ENCODE peak calls at places on chromosome X, in ten cellular contexts. F is heart left ventricle, S is fibroblast of lung, K is ovary, T is uterus, M is upper lobe of left lung, A is cardiac muscle cell, J is left ventricle myocardium inferior, C is HCT116, D is IMR-90. X is an unnamed sample.
A peak's percentile ranks its signal among the peaks of the same experiment; 100 is the strongest.

GRCh38 chrX:67104982-67105757 is 438.7 kb upstream of the AR start:
- DNase-seq in F (no peak), S (no peak), K (no peak), T (peak; percentile 25), M (no peak), A (no peak), J (peak; percentile 15), C (no peak), D (no peak), X (no peak)

GRCh38 chrX:78945186-78945912 is at the start of gene P2RY10:
- DNase-seq in F (no peak), S (no peak), K (no peak), T (no peak), M (no peak), A (no peak), J (no peak), C (no peak), D (no peak), X (no peak)

GRCh38 chrX:132092439-132093065 is 35.3 kb downstream of the FRMD7 start:
- DNase-seq in F (peak; percentile 29), S (peak; percentile 74), K (peak; percentile 15), T (peak; percentile 48), M (no peak), A (peak; percentile 77), J (peak; percentile 17), C (peak; percentile 52), D (peak; percentile 61), X (no peak)

GRCh38 chrX:9339603-9340569 is 125.0 kb upstream of the TBL1X start:
- DNase-seq in F (peak; percentile 68), S (peak; percentile 34), K (peak; percentile 42), T (peak; percentile 62), M (peak; percentile 40), A (peak; percentile 50), J (peak; percentile 69), C (no peak), D (no peak), X (no peak)

GRCh38 chrX:30577362-30577961 is at the start of gene TASL:
- DNase-seq in F (no peak), S (no peak), K (no peak), T (no peak), M (no peak), A (no peak), J (no peak), C (no peak), D (no peak), X (no peak)

GRCh38 chrX:31893525-31893924 is 821.7 kb upstream of the FTHL17 start:
- DNase-seq in F (no peak), S (no peak), K (no peak), T (no peak), M (no peak), A (no peak), J (no peak), C (no peak), D (no peak), X (no peak)

GRCh38 chrX:96407501-96407900 is 277.1 kb upstream of the DIAPH2 start:
- DNase-seq in F (no peak), S (peak; percentile 85), K (no peak), T (no peak), M (no peak), A (peak; percentile 68), J (no peak), C (no peak), D (peak; percentile 80), X (no peak)

GRCh38 chrX:136584545-136584944 is 52.5 kb downstream of the VGLL1 start:
- DNase-seq in F (no peak), S (no peak), K (no peak), T (no peak), M (no peak), A (no peak), J (no peak), C (no peak), D (no peak), X (no peak)

GRCh38 chrX:41029332-41029731 is 55.9 kb upstream of the USP9X start:
- DNase-seq in F (no peak), S (no peak), K (no peak), T (no peak), M (no peak), A (no peak), J (no peak), C (no peak), D (peak; percentile 19), X (no peak)

GRCh38 chrX:154730271-154730883 is 20.5 kb downstream of the GAB3 start:
- DNase-seq in F (peak; percentile 66), S (peak; percentile 88), K (peak; percentile 42), T (peak; percentile 40), M (no peak), A (peak; percentile 88), J (peak; percentile 46), C (no peak), D (peak; percentile 77), X (no peak)

GRCh38 chrX:85375333-85375738 is 4.1 kb downstream of the POF1B start:
- DNase-seq in F (no peak), S (no peak), K (no peak), T (no peak), M (no peak), A (no peak), J (no peak), C (no peak), D (no peak), X (no peak)

GRCh38 chrX:113384628-113385027 is 544.0 kb upstream of the AMOT start:
- DNase-seq in F (peak; percentile 24), S (peak; percentile 52), K (no peak), T (no peak), M (no peak), A (peak; percentile 87), J (no peak), C (no peak), D (peak; percentile 41), X (no peak)

GRCh38 chrX:133881893-133882292 is 103.5 kb downstream of the GPC3 start:
- DNase-seq in F (no peak), S (no peak), K (no peak), T (no peak), M (no peak), A (no peak), J (no peak), C (no peak), D (no peak), X (no peak)

DNA sequence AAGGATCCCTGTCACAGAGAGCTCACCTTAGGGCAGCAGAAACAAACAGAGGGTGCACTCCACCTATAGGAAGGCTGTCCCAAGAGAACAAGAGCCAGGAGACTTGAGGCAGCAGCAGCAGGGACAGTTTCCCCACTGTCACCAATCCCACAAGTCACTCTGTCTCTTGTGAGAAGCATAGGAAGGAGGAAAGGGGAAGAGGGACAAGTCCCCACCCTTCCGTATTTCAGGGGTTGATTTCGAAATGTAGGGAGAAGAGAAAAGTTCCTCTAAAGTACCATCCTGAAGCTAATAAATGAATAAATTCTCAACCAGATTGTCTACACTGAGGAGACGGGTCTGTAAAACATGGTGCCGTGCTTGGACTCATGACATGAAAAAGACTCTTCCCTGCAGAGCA is 9.5 kb upstream of the TLR8 start:
- DNase-seq in F (no peak), S (no peak), K (no peak), T (no peak), M (no peak), A (no peak), J (no peak), C (no peak), D (no peak), X (no peak)
- TF ChIP-seq CTCF in F (no peak), S (no peak), K (no peak), T (no peak), M (no peak), A (no peak), J (no peak), C (no peak), D (no peak), X (no peak)

DNA sequence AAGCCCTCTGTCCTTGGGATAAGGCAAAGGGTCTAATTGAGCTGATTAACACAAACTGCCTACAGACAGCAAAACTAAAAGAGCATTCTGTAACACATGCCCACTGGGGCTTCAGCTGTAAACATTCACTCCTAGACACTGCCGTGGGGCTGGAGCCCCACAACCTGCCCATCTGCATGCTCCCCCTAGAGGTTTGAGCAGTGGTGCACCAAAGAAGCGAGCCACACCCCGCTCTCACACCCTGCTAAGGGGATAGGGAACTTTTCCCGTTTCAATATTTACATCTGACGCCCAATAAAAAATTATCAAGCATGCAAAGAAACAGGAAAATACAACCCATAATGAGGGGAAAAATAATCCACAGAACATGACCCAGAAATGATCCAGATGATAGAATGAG is 46.9 kb upstream of the HSD17B10 start:
- DNase-seq in F (no peak), S (no peak), K (no peak), T (no peak), M (no peak), A (no peak), J (no peak), C (no peak), D (no peak), X (no peak)
- H3K4me3 ChIP-seq in F (no peak overlapping the region), S (no peak overlapping the region), K (no peak overlapping the region), T (no peak overlapping the region), M (no peak overlapping the region), A (no peak overlapping the region), J (no peak overlapping the region), C (no peak overlapping the region), D (no peak overlapping the region), X (no peak overlapping the region)

GRCh38 chrX:13763489-13763888 is 28.9 kb downstream of the OFD1 start:
- DNase-seq in F (peak; percentile 38), S (peak; percentile 38), K (no peak), T (no peak), M (no peak), A (no peak), J (peak; percentile 22), C (no peak), D (no peak), X (no peak)
- H3K27ac ChIP-seq in F (peak overlapping the region; percentile 60), S (no peak overlapping the region), K (no peak overlapping the region), T (no peak overlapping the region), M (peak overlapping the region; percentile 69), A (no peak overlapping the region), J (peak overlapping the region; percentile 75), C (no peak overlapping the region), D (no peak overlapping the region), X (no peak overlapping the region)

GRCh38 chrX:15853586-15854079 is 980 bp downstream of the AP1S2 start:
- DNase-seq in F (no peak), S (peak; percentile 4), K (no peak), T (no peak), M (no peak), A (peak; percentile 4), J (no peak), C (no peak), D (no peak), X (no peak)

GRCh38 chrX:15854712-15855561 is at the start of gene AP1S2:
- DNase-seq in F (peak; percentile 95), S (peak; percentile 87), K (peak; percentile 93), T (peak; percentile 95), M (peak; percentile 98), A (peak; percentile 95), J (peak; percentile 91), C (peak; percentile 78), D (peak; percentile 92), X (peak; percentile 97)

GRCh38 chrX:15854080-15854655 is 445 bp downstream of the AP1S2 start:
- DNase-seq in F (peak; percentile 71), S (peak; percentile 2), K (peak; percentile 69), T (peak; percentile 56), M (peak; percentile 90), A (peak; percentile 9), J (peak; percentile 57), C (no peak), D (no peak), X (peak; percentile 79)

GRCh38 chrX:15848576-15848975 is 6.0 kb downstream of the AP1S2 start:
- DNase-seq in F (no peak), S (no peak), K (no peak), T (no peak), M (no peak), A (no peak), J (no peak), C (no peak), D (no peak), X (no peak)

GRCh38 chrX:15849555-15849954 is 5.1 kb downstream of the AP1S2 start:
- DNase-seq in F (no peak), S (peak; percentile 39), K (no peak), T (no peak), M (no peak), A (peak; percentile 17), J (no peak), C (no peak), D (no peak), X (no peak)
- TF ChIP-seq CTCF in F (peak; percentile 23), S (peak; percentile 44), K (no peak), T (peak; percentile 23), M (no peak), A (peak; percentile 34), J (peak; percentile 17), C (no peak), D (peak; percentile 41), X (no peak)